ENCODE peak calls at places on chromosome 15, in five cellular contexts. I, R, L, P and G are unnamed samples.

GRCh38 chr15:90884719-90885431 is 571 bp downstream of the FES start:
- DNase-seq in I (no peak), R (no peak), L (no peak), P (no peak), G (no peak)

GRCh38 chr15:38065721-38066120 is 131.3 kb downstream of the TMCO5A start:
- DNase-seq in I (no peak), R (no peak), L (no peak), P (no peak), G (no peak)

GRCh38 chr15:70259030-70259424 is 161.3 kb upstream of the TLE3 start:
- DNase-seq in I (peak), R (peak), L (peak), P (no peak), G (peak)

GRCh38 chr15:89203705-89204273 is 17.6 kb downstream of the RLBP1 start:
- DNase-seq in I (no peak), R (no peak), L (no peak), P (no peak), G (no peak)

GRCh38 chr15:88636039-88636438 is 2.8 kb upstream of the ISG20 start:
- DNase-seq in I (no peak), R (peak), L (no peak), P (peak), G (peak)

GRCh38 chr15:25717861-25718504 is 145.1 kb downstream of the ATP10A start:
- DNase-seq in I (no peak), R (no peak), L (no peak), P (no peak), G (no peak)

GRCh38 chr15:56736308-56736707 is 3.0 kb upstream of the ZNF280D start:
- DNase-seq in I (no peak), R (no peak), L (peak), P (peak), G (no peak)

GRCh38 chr15:97817266-97817890 is 143.1 kb upstream of the ARRDC4 start:
- DNase-seq in I (no peak), R (no peak), L (no peak), P (no peak), G (no peak)

GRCh38 chr15:88542342-88542733 is 4.1 kb downstream of the DET1 start:
- DNase-seq in I (no peak), R (peak), L (no peak), P (no peak), G (no peak)

GRCh38 chr15:36406366-36406765 is 173.1 kb upstream of the CDIN1 start:
- DNase-seq in I (no peak), R (no peak), L (no peak), P (no peak), G (no peak)

GRCh38 chr15:75347222-75348033 is 589 bp downstream of the NEIL1 start:
- DNase-seq in I (peak), R (peak), L (no peak), P (peak), G (peak)
- TF ChIP-seq CTCF in I (no peak), R (no peak), L (no peak), P (no peak), G (no peak)

GRCh38 chr15:68316061-68316804 is 38.7 kb downstream of the FEM1B start:
- DNase-seq in I (peak), R (no peak), L (no peak), P (no peak), G (peak)
- TF ChIP-seq CTCF in I (no peak), R (no peak), L (peak), P (no peak), G (peak)

GRCh38 chr15:71748327-71748726 is 62.0 kb upstream of the NR2E3 start:
- DNase-seq in I (no peak), R (no peak), L (peak), P (peak), G (peak)

GRCh38 chr15:71743861-71744382 is 66.4 kb upstream of the NR2E3 start:
- DNase-seq in I (peak), R (peak), L (peak), P (peak), G (peak)

GRCh38 chr15:71749500-71749899 is 60.9 kb upstream of the NR2E3 start:
- DNase-seq in I (no peak), R (no peak), L (no peak), P (no peak), G (no peak)

GRCh38 chr15:71746719-71747118 is 63.6 kb upstream of the NR2E3 start:
- DNase-seq in I (no peak), R (peak), L (no peak), P (peak), G (no peak)

GRCh38 chr15:71747128-71748083 is 62.9 kb upstream of the NR2E3 start:
- DNase-seq in I (no peak), R (no peak), L (peak), P (peak), G (peak)
- TF ChIP-seq CTCF in I (no peak), R (no peak), L (no peak), P (no peak), G (no peak)

GRCh38 chr15:28936481-28936881 is 50.7 kb downstream of the APBA2 start:
- DNase-seq in I (no peak), R (no peak), L (no peak), P (no peak), G (no peak)
- TF ChIP-seq CTCF in I (no peak), R (no peak), L (no peak), P (no peak), G (no peak)

GRCh38 chr15:29736012-29736744 is 86.1 kb downstream of the TJP1 start:
- DNase-seq in I (no peak), R (no peak), L (no peak), P (no peak), G (no peak)

GRCh38 chr15:29736745-29737023 is 85.6 kb downstream of the TJP1 start:
- DNase-seq in I (no peak), R (no peak), L (peak), P (peak), G (no peak)

GRCh38 chr15:29734917-29735572 is 87.2 kb downstream of the TJP1 start:
- DNase-seq in I (no peak), R (no peak), L (peak), P (peak), G (no peak)

DNA sequence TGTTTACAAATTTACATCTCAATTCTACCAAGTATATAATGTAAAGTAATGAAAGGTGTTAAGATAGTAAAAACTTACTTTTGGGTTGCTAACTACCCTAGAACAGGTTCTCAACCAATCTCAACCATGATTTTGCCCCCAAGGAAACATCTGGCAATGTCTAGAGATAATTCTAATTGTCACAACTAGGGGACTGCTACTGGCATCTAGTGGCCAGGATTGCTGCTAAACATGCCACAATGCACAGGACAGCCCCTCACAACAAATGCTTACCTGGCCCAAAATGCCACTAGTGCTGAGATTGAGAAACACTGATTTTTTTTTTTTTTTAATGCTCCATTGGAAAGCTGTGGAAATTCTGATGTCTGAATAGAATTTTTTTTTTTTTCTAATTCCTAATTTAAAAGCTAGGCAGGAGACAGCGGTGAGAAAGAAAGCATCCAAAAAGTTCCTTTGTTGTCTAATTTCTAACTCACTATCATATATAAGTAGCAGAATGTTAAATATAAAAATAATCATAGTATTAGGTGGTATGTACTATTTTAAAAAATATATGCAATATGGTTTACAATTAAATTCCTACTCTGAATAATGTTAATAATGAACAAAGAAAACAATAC is 81.5 kb downstream of the TJP1 start:
- DNase-seq in I (no peak), R (no peak), L (no peak), P (no peak), G (no peak)
- TF ChIP-seq CTCF in I (no peak), R (no peak), L (no peak), P (peak), G (no peak)

GRCh38 chr15:48292458-48292857 is 38.8 kb upstream of the DUT start:
- DNase-seq in I (no peak), R (no peak), L (no peak), P (no peak), G (no peak)
- TF ChIP-seq CTCF in I (no peak), R (no peak), L (no peak), P (no peak), G (no peak)

GRCh38 chr15:78242128-78242527 is 7.8 kb upstream of the ACSBG1 start:
- DNase-seq in I (peak), R (peak), L (no peak), P (no peak), G (peak)
- TF ChIP-seq CTCF in I (peak), R (no peak), L (peak), P (peak), G (peak)

GRCh38 chr15:29612701-29613100 is 209.6 kb downstream of the TJP1 start:
- DNase-seq in I (no peak), R (no peak), L (peak), P (no peak), G (no peak)

GRCh38 chr15:29616512-29616911 is 205.8 kb downstream of the TJP1 start:
- DNase-seq in I (no peak), R (no peak), L (peak), P (no peak), G (no peak)

GRCh38 chr15:29615791-29616190 is 206.5 kb downstream of the TJP1 start:
- DNase-seq in I (no peak), R (no peak), L (no peak), P (no peak), G (no peak)

GRCh38 chr15:29612096-29612495 is 210.2 kb downstream of the TJP1 start:
- DNase-seq in I (no peak), R (no peak), L (peak), P (no peak), G (no peak)

DNA sequence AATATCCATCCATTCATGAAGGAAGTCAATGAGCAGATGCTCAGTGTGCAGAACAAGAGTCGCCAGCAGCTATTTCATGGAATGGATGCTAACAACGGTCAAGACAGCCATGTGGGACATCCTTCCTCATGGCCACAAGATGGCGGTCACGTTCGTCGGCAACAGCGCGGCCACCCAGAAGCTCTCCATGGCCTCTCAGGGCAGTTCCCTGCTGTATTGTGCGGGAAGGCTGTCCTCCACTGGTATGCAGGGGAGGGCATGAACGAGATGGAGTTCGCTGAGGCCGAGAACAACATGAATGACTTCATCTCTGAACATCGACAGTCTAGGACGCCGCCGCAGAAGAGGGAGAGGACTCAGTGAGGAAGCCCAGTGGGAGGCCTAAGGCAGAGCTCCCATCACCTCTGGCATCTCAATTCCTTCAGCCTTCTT is 208.3 kb downstream of the TJP1 start:
- DNase-seq in I (no peak), R (no peak), L (no peak), P (peak), G (no peak)
- TF ChIP-seq CTCF in I (no peak), R (no peak), L (no peak), P (peak), G (no peak)

GRCh38 chr15:73968461-73968860 is 23.6 kb downstream of the STOML1 start:
- DNase-seq in I (no peak), R (no peak), L (no peak), P (no peak), G (no peak)

GRCh38 chr15:73969151-73969759 is 22.8 kb downstream of the STOML1 start:
- DNase-seq in I (no peak), R (no peak), L (no peak), P (no peak), G (no peak)

GRCh38 chr15:73978896-73979295 is 13.2 kb downstream of the STOML1 start:
- DNase-seq in I (no peak), R (no peak), L (no peak), P (no peak), G (no peak)

GRCh38 chr15:73972984-73973682 is 19.0 kb downstream of the STOML1 start:
- DNase-seq in I (peak), R (peak), L (peak), P (peak), G (peak)
- TF ChIP-seq CTCF in I (peak), R (peak), L (peak), P (peak), G (peak)

GRCh38 chr15:58770519-58770856 is 614 bp upstream of the MINDY2 start:
- DNase-seq in I (no peak), R (peak), L (peak), P (peak), G (no peak)
- TF ChIP-seq CTCF in I (no peak), R (no peak), L (no peak), P (no peak), G (no peak)